ENCODE peak calls at places on chromosomes 4 and X, in six cellular contexts. R, U, H, Z, C and M are unnamed samples.

GRCh38 chr4:187618701-187619278 is 376.8 kb upstream of the ZFP42 start:
- DNase-seq in H (peak), C (no peak), R (no peak), U (peak), Z (peak), M (no peak)

GRCh38 chr4:156538651-156539285 is 432.8 kb downstream of the PDGFC start:
- DNase-seq in U (no peak), C (no peak), H (no peak), Z (no peak), R (no peak), M (no peak)

GRCh38 chr4:81165853-81166430 is 49.1 kb downstream of the PRKG2 start:
- DNase-seq in U (peak), Z (peak), C (no peak), R (peak), H (no peak), M (peak)

GRCh38 chrX:151416521-151417048 is 19.6 kb downstream of the VMA21 start:
- DNase-seq in U (no peak), C (no peak), R (no peak), Z (no peak), H (no peak), M (no peak)

GRCh38 chrX:9821581-9821980 is 35.4 kb downstream of the SHROOM2 start:
- DNase-seq in C (no peak), Z (no peak), H (no peak), R (no peak), U (no peak), M (no peak)

GRCh38 chr4:20252656-20253271 is 1.1 kb downstream of the SLIT2 start:
- DNase-seq in C (no peak), R (no peak), Z (peak), U (peak), H (no peak), M (peak)

GRCh38 chr4:187668683-187669082 is 326.9 kb upstream of the ZFP42 start:
- DNase-seq in Z (peak), C (no peak), U (no peak), H (no peak), R (no peak), M (peak)

GRCh38 chr4:2255501-2256155 is 6.3 kb downstream of the MXD4 start:
- DNase-seq in U (peak), C (no peak), H (no peak), R (no peak), Z (no peak), M (no peak)

GRCh38 chr4:82510216-82510615 is 51.6 kb downstream of the TMEM150C start:
- DNase-seq in Z (no peak), H (no peak), C (no peak), U (no peak), R (no peak), M (no peak)

GRCh38 chr4:80195441-80196139 is 1.7 kb upstream of the PRDM8 start:
- DNase-seq in R (no peak), H (no peak), U (no peak), Z (no peak), C (no peak), M (no peak)

GRCh38 chr4:106140601-106141000 is 175.4 kb downstream of the TBCK start:
- DNase-seq in R (no peak), H (no peak), C (no peak), Z (no peak), U (peak), M (peak)

GRCh38 chrX:39613508-39613921 is 484.2 kb downstream of the BCOR start:
- DNase-seq in U (no peak), C (no peak), H (peak), Z (no peak), R (no peak), M (peak)

GRCh38 chr4:60042231-60042652 is 1157.9 kb upstream of the ADGRL3 start:
- DNase-seq in C (no peak), U (no peak), R (no peak), H (no peak), Z (no peak), M (no peak)